ENCODE peak calls at places on chromosomes 7 and 10, in seven cellular contexts. O is RCC 7860, W is left lung, L is body of pancreas, H is GM03348, E is aorta, Q is COR-L47. G is an unnamed sample.

GRCh38 chr10:14040787-14041631 is 289.7 kb downstream of the FRMD4A start:
- DNase-seq in E (no peak), W (no peak), L (no peak), H (no peak), Q (no peak), O (no peak), G (no peak)

GRCh38 chr10:115214799-115215198 is 121.6 kb downstream of the ATRNL1 start:
- DNase-seq in W (no peak), E (no peak), O (no peak), H (no peak), L (no peak), Q (no peak), G (no peak)

GRCh38 chr10:20966426-20966825 is 69.3 kb upstream of the NEBL start:
- DNase-seq in W (no peak), E (no peak), L (no peak), H (no peak), O (no peak), Q (no peak), G (no peak)

GRCh38 chr10:12337407-12337806 is 11.9 kb upstream of the CAMK1D start:
- DNase-seq in Q (no peak), E (no peak), O (no peak), W (no peak), L (no peak), H (no peak), G (no peak)

GRCh38 chr7:155814569-155815276 is 2.5 kb upstream of the SHH start:
- DNase-seq in O (no peak), E (no peak), W (no peak), L (no peak), H (no peak), Q (no peak), G (no peak)

GRCh38 chr7:74092964-74093339 is 9.3 kb downstream of the LIMK1 start:
- DNase-seq in E (peak; percentile 81), W (peak; percentile 89), H (peak; percentile 43), L (peak; percentile 63), Q (peak; percentile 33), O (no peak), G (no peak)

GRCh38 chr10:119405505-119405807 is 137.1 kb downstream of the RGS10 start:
- DNase-seq in Q (no peak), E (no peak), L (no peak), W (peak; percentile 76), H (no peak), O (no peak), G (no peak)

GRCh38 chr10:73094249-73094850 is 2.3 kb downstream of the P4HA1 start:
- DNase-seq in W (no peak), H (peak; percentile 8), L (no peak), E (no peak), O (no peak), Q (no peak), G (no peak)

GRCh38 chr10:133097961-133098360 is 10.2 kb downstream of the ADGRA1 start:
- DNase-seq in E (no peak), O (no peak), H (no peak), Q (no peak), W (peak; percentile 60), L (no peak), G (no peak)

GRCh38 chr10:114754445-114755320 is 66.9 kb upstream of the FHIP2A start:
- DNase-seq in E (no peak), W (no peak), O (peak; percentile 55), Q (no peak), H (peak; percentile 31), L (no peak), G (no peak)

GRCh38 chr7:128021361-128021760 is 9.9 kb downstream of the LRRC4 start:
- DNase-seq in W (no peak), L (no peak), Q (no peak), E (no peak), O (peak; percentile 52), H (no peak), G (no peak)

GRCh38 chr10:70558871-70559810 is 43.4 kb downstream of the PRF1 start:
- DNase-seq in W (peak; percentile 82), Q (no peak), H (peak; percentile 88), E (peak; percentile 63), O (peak; percentile 11), L (peak; percentile 52), G (no peak)

GRCh38 chr10:86160890-86161585 is 205.6 kb downstream of the GRID1 start:
- DNase-seq in Q (no peak), H (no peak), O (no peak), W (no peak), E (peak; percentile 42), L (peak; percentile 22), G (no peak)

GRCh38 chr7:128899392-128899791 is 11.1 kb downstream of the KCP start:
- DNase-seq in L (no peak), Q (no peak), O (no peak), E (no peak), H (no peak), W (no peak), G (no peak)

GRCh38 chr7:150855046-150855445 is 2.7 kb downstream of the AOC1 start:
- DNase-seq in O (no peak), H (no peak), L (no peak), W (no peak), E (peak; percentile 38), Q (no peak), G (no peak)

GRCh38 chr10:6498771-6499170 is 81.3 kb downstream of the PRKCQ start:
- DNase-seq in Q (no peak), W (no peak), O (peak; percentile 41), H (no peak), E (no peak), L (peak; percentile 7), G (no peak)

GRCh38 chr7:42407828-42408227 is 170.8 kb upstream of the GLI3 start:
- DNase-seq in W (no peak), O (no peak), Q (no peak), H (no peak), E (no peak), L (no peak), G (no peak)

GRCh38 chr7:112877671-112878460 is 87.7 kb upstream of the TMEM168 start:
- DNase-seq in Q (no peak), H (no peak), O (no peak), E (no peak), W (no peak), L (no peak), G (no peak)

GRCh38 chr7:2689951-2690705 is 2.1 kb downstream of the AMZ1 start:
- DNase-seq in E (no peak), H (no peak), W (no peak), O (peak; percentile 97), L (no peak), Q (no peak), G (no peak)

GRCh38 chr7:116167177-116167576 is 43.2 kb upstream of the TES start:
- DNase-seq in O (no peak), W (no peak), E (no peak), H (no peak), L (no peak), Q (no peak), G (no peak)

GRCh38 chr10:3294919-3295318 is 122.3 kb upstream of the PITRM1 start:
- DNase-seq in L (no peak), O (no peak), W (no peak), E (no peak), Q (peak; percentile 63), H (no peak), G (peak; percentile 36)

GRCh38 chr10:48946891-48947500 is 7.4 kb upstream of the LRRC18 start:
- DNase-seq in O (no peak), L (no peak), W (no peak), H (no peak), E (no peak), Q (no peak), G (no peak)

GRCh38 chr10:31321396-31321941 is 2.5 kb downstream of the ZEB1 start:
- DNase-seq in Q (peak; percentile 6), L (no peak), H (no peak), O (no peak), E (no peak), W (no peak), G (peak; percentile 32)

GRCh38 chr10:125638555-125638954 is 44.4 kb downstream of the TEX36 start:
- DNase-seq in L (no peak), H (no peak), E (no peak), Q (no peak), O (no peak), W (no peak), G (no peak)

GRCh38 chr7:99562832-99563231 is 4.4 kb downstream of the ZNF655 start:
- DNase-seq in H (peak; percentile 93), O (peak; percentile 99), W (no peak), Q (no peak), L (no peak), E (no peak), G (no peak)

GRCh38 chr7:7257899-7258692 is 75.8 kb downstream of the C1GALT1 start:
- DNase-seq in Q (no peak), W (no peak), E (no peak), L (no peak), H (no peak), O (peak; percentile 58), G (no peak)

GRCh38 chr10:121956111-121957061 is 18.6 kb downstream of the NSMCE4A start:
- DNase-seq in Q (no peak), W (no peak), O (no peak), E (no peak), L (no peak), H (peak; percentile 32), G (no peak)

GRCh38 chr10:93028881-93029280 is 31.7 kb upstream of the CYP26C1 start:
- DNase-seq in L (no peak), O (no peak), H (peak; percentile 58), W (no peak), E (no peak), Q (no peak), G (no peak)

GRCh38 chr10:62735464-62736188 is 68.9 kb upstream of the ADO start:
- DNase-seq in L (no peak), E (no peak), W (no peak), H (peak; percentile 41), Q (no peak), O (peak; percentile 51), G (no peak)

GRCh38 chr10:29163746-29164145 is 125.1 kb upstream of the LYZL1 start:
- DNase-seq in O (peak; percentile 72), L (no peak), E (no peak), W (no peak), H (peak; percentile 29), Q (no peak), G (no peak)

GRCh38 chr7:69947998-69948397 is 349.7 kb downstream of the AUTS2 start:
- DNase-seq in E (no peak), H (no peak), O (no peak), L (no peak), Q (no peak), W (no peak), G (no peak)

GRCh38 chr7:115015619-115016018 is 93.7 kb downstream of the MDFIC start:
- DNase-seq in H (peak; percentile 30), W (no peak), L (no peak), E (no peak), Q (no peak), O (no peak), G (no peak)

GRCh38 chr7:18221377-18222290 is 194.0 kb upstream of the PRPS1L1 start:
- DNase-seq in W (no peak), E (no peak), L (no peak), H (peak; percentile 32), Q (no peak), O (no peak), G (no peak)

GRCh38 chr7:66047426-66047825 is 28.2 kb upstream of the ASL start:
- DNase-seq in E (no peak), L (peak; percentile 4), H (peak; percentile 80), O (peak; percentile 90), Q (no peak), W (no peak), G (no peak)

GRCh38 chr7:46754135-46754730 is 827.7 kb downstream of the TNS3 start:
- DNase-seq in H (peak; percentile 61), E (no peak), L (no peak), W (no peak), O (no peak), Q (no peak), G (no peak)

GRCh38 chr7:4667776-4668509 is 14.2 kb upstream of the FOXK1 start:
- DNase-seq in L (no peak), E (peak; percentile 65), O (no peak), Q (no peak), H (peak; percentile 52), W (no peak), G (no peak)

GRCh38 chr7:133054167-133054840 is 27.6 kb downstream of the CHCHD3 start:
- DNase-seq in W (no peak), Q (no peak), H (no peak), O (peak; percentile 31), E (no peak), L (no peak), G (no peak)

GRCh38 chr7:47940482-47941001 is 7.7 kb downstream of the PKD1L1 start:
- DNase-seq in O (no peak), H (peak; percentile 94), W (no peak), L (no peak), E (no peak), Q (no peak), G (no peak)